ENCODE peak calls at places on chromosomes 16 and 17, in seven cellular contexts. One of them, this sample, is unnamed. For H3K9me3, the result is how much of the 10 kb centered on the place peaks cover.

GRCh38 chr16:53043462-53043861 is 9.2 kb downstream of the CHD9NB start:
- DNase-seq in breast epithelium: no peak
- DNase-seq in cardiac muscle cell: no peak
- DNase-seq in suprapubic skin: no peak
- DNase-seq in pancreas: no peak
- DNase-seq in GM12878: no peak
- DNase-seq in K562: no peak
- DNase-seq in this sample: no peak

GRCh38 chr17:80177986-80178590 is 8.3 kb downstream of the CARD14 start:
- DNase-seq in breast epithelium: no peak
- DNase-seq in cardiac muscle cell: no peak
- DNase-seq in suprapubic skin: no peak
- DNase-seq in pancreas: no peak
- DNase-seq in GM12878: no peak
- DNase-seq in K562: no peak
- DNase-seq in this sample: no peak

GRCh38 chr16:4868573-4868972 is 21.3 kb downstream of the UBN1 start:
- DNase-seq in breast epithelium: no peak
- DNase-seq in cardiac muscle cell: no peak
- DNase-seq in suprapubic skin: no peak
- DNase-seq in pancreas: no peak
- DNase-seq in GM12878: no peak
- DNase-seq in K562: no peak
- DNase-seq in this sample: no peak

GRCh38 chr17:32971171-32971570 is 20.5 kb upstream of the SPACA3 start:
- DNase-seq in breast epithelium: no peak
- DNase-seq in cardiac muscle cell: no peak
- DNase-seq in suprapubic skin: no peak
- DNase-seq in pancreas: peak
- DNase-seq in GM12878: peak
- DNase-seq in K562: peak
- DNase-seq in this sample: no peak

GRCh38 chr17:40793800-40794199 is 6.0 kb downstream of the KRT28 start:
- DNase-seq in breast epithelium: no peak
- DNase-seq in cardiac muscle cell: no peak
- DNase-seq in suprapubic skin: no peak
- DNase-seq in pancreas: no peak
- DNase-seq in GM12878: no peak
- DNase-seq in K562: no peak
- DNase-seq in this sample: no peak

GRCh38 chr16:75477680-75478473 is 13.4 kb upstream of the TMEM170A start:
- DNase-seq in breast epithelium: no peak
- DNase-seq in cardiac muscle cell: no peak
- DNase-seq in suprapubic skin: no peak
- DNase-seq in pancreas: no peak
- DNase-seq in GM12878: no peak
- DNase-seq in K562: no peak
- DNase-seq in this sample: no peak

GRCh38 chr16:30892670-30893069 is 1.2 kb downstream of the BCL7C start:
- DNase-seq in breast epithelium: no peak
- DNase-seq in cardiac muscle cell: no peak
- DNase-seq in suprapubic skin: no peak
- DNase-seq in pancreas: no peak
- DNase-seq in GM12878: no peak
- DNase-seq in K562: no peak
- DNase-seq in this sample: no peak

GRCh38 chr16:5510819-5511370 is 413.3 kb upstream of the EEF2KMT start:
- DNase-seq in breast epithelium: no peak
- DNase-seq in cardiac muscle cell: no peak
- DNase-seq in suprapubic skin: no peak
- DNase-seq in pancreas: no peak
- DNase-seq in GM12878: no peak
- DNase-seq in K562: no peak
- DNase-seq in this sample: no peak

GRCh38 chr17:76276069-76276431 is 10.9 kb downstream of the UBALD2 start:
- DNase-seq in breast epithelium: no peak
- DNase-seq in cardiac muscle cell: no peak
- DNase-seq in suprapubic skin: no peak
- DNase-seq in pancreas: peak
- DNase-seq in GM12878: no peak
- DNase-seq in K562: no peak
- DNase-seq in this sample: no peak

GRCh38 chr16:75086281-75086680 is 30.3 kb downstream of the LDHD start:
- DNase-seq in breast epithelium: no peak
- DNase-seq in cardiac muscle cell: no peak
- DNase-seq in suprapubic skin: no peak
- DNase-seq in pancreas: no peak
- DNase-seq in GM12878: no peak
- DNase-seq in K562: no peak
- DNase-seq in this sample: no peak

GRCh38 chr16:68480084-68480995 is 32.0 kb upstream of the SMPD3 start:
- DNase-seq in breast epithelium: no peak
- DNase-seq in cardiac muscle cell: no peak
- DNase-seq in suprapubic skin: no peak
- DNase-seq in pancreas: no peak
- DNase-seq in GM12878: no peak
- DNase-seq in K562: no peak
- DNase-seq in this sample: no peak

GRCh38 chr17:82837586-82838320 is 2.1 kb downstream of the ZNF750 start:
- DNase-seq in breast epithelium: no peak
- DNase-seq in cardiac muscle cell: no peak
- DNase-seq in suprapubic skin: no peak
- DNase-seq in pancreas: no peak
- DNase-seq in GM12878: no peak
- DNase-seq in K562: no peak
- DNase-seq in this sample: no peak

GRCh38 chr17:56908061-56908542 is 5.7 kb downstream of the TRIM25 start:
- DNase-seq in breast epithelium: no peak
- DNase-seq in cardiac muscle cell: no peak
- DNase-seq in suprapubic skin: no peak
- DNase-seq in pancreas: no peak
- DNase-seq in GM12878: peak
- DNase-seq in K562: no peak
- DNase-seq in this sample: no peak

GRCh38 chr16:60107467-60107866 is 1373.4 kb upstream of the GOT2 start:
- DNase-seq in breast epithelium: no peak
- DNase-seq in cardiac muscle cell: no peak
- DNase-seq in suprapubic skin: no peak
- DNase-seq in pancreas: no peak
- DNase-seq in GM12878: no peak
- DNase-seq in K562: no peak
- DNase-seq in this sample: no peak

GRCh38 chr16:50591800-50592771 is 43.9 kb downstream of the NKD1 start:
- DNase-seq in breast epithelium: peak
- DNase-seq in cardiac muscle cell: peak
- DNase-seq in suprapubic skin: no peak
- DNase-seq in pancreas: peak
- DNase-seq in GM12878: no peak
- DNase-seq in K562: no peak
- DNase-seq in this sample: no peak

GRCh38 chr16:72560617-72561016 is 388.7 kb upstream of the PMFBP1 start:
- DNase-seq in breast epithelium: no peak
- DNase-seq in cardiac muscle cell: peak
- DNase-seq in suprapubic skin: no peak
- DNase-seq in pancreas: no peak
- DNase-seq in GM12878: no peak
- DNase-seq in K562: no peak
- DNase-seq in this sample: no peak

GRCh38 chr17:73924083-73924482 is 279.4 kb upstream of the RPL38 start:
- DNase-seq in breast epithelium: no peak
- DNase-seq in cardiac muscle cell: no peak
- DNase-seq in suprapubic skin: no peak
- DNase-seq in pancreas: no peak
- DNase-seq in GM12878: no peak
- DNase-seq in K562: no peak
- DNase-seq in this sample: no peak
- H3K9me3 ChIP-seq in breast epithelium: under half
- H3K9me3 ChIP-seq in cardiac muscle cell: under half
- H3K9me3 ChIP-seq in suprapubic skin: under half
- H3K9me3 ChIP-seq in pancreas: under half
- H3K9me3 ChIP-seq in GM12878: under half
- H3K9me3 ChIP-seq in K562: under half
- H3K9me3 ChIP-seq in this sample: under half

GRCh38 chr17:50147841-50148225 is 2.6 kb downstream of the PPP1R9B start:
- DNase-seq in breast epithelium: no peak
- DNase-seq in cardiac muscle cell: no peak
- DNase-seq in suprapubic skin: no peak
- DNase-seq in pancreas: peak
- DNase-seq in GM12878: no peak
- DNase-seq in K562: no peak
- DNase-seq in this sample: no peak

GRCh38 chr17:50149425-50150353 is 788 bp downstream of the PPP1R9B start:
- DNase-seq in breast epithelium: no peak
- DNase-seq in cardiac muscle cell: peak
- DNase-seq in suprapubic skin: no peak
- DNase-seq in pancreas: peak
- DNase-seq in GM12878: no peak
- DNase-seq in K562: peak
- DNase-seq in this sample: peak

GRCh38 chr17:50149099-50149424 is 1.4 kb downstream of the PPP1R9B start:
- DNase-seq in breast epithelium: no peak
- DNase-seq in cardiac muscle cell: no peak
- DNase-seq in suprapubic skin: no peak
- DNase-seq in pancreas: no peak
- DNase-seq in GM12878: no peak
- DNase-seq in K562: no peak
- DNase-seq in this sample: no peak

GRCh38 chr17:50146927-50147640 is 3.4 kb downstream of the PPP1R9B start:
- DNase-seq in breast epithelium: no peak
- DNase-seq in cardiac muscle cell: no peak
- DNase-seq in suprapubic skin: no peak
- DNase-seq in pancreas: no peak
- DNase-seq in GM12878: no peak
- DNase-seq in K562: no peak
- DNase-seq in this sample: no peak

GRCh38 chr17:50148226-50149098 is 2.0 kb downstream of the PPP1R9B start:
- DNase-seq in breast epithelium: peak
- DNase-seq in cardiac muscle cell: no peak
- DNase-seq in suprapubic skin: no peak
- DNase-seq in pancreas: peak
- DNase-seq in GM12878: peak
- DNase-seq in K562: peak
- DNase-seq in this sample: peak
- TF ChIP-seq CTCF in breast epithelium: peak
- TF ChIP-seq CTCF in cardiac muscle cell: peak
- TF ChIP-seq CTCF in suprapubic skin: no peak
- TF ChIP-seq CTCF in pancreas: no peak
- TF ChIP-seq CTCF in GM12878: no peak
- TF ChIP-seq CTCF in K562: no peak
- TF ChIP-seq CTCF in this sample: no peak

GRCh38 chr16:34802848-34803599 is 1343.6 kb downstream of the TP53TG3F start:
- DNase-seq in breast epithelium: no peak
- DNase-seq in cardiac muscle cell: no peak
- DNase-seq in suprapubic skin: no peak
- DNase-seq in pancreas: no peak
- DNase-seq in GM12878: no peak
- DNase-seq in K562: no peak
- DNase-seq in this sample: no peak

GRCh38 chr16:34802396-34802795 is 1343.0 kb downstream of the TP53TG3F start:
- DNase-seq in breast epithelium: no peak
- DNase-seq in cardiac muscle cell: no peak
- DNase-seq in suprapubic skin: no peak
- DNase-seq in pancreas: no peak
- DNase-seq in GM12878: no peak
- DNase-seq in K562: no peak
- DNase-seq in this sample: no peak

GRCh38 chr16:34803683-34804416 is 1344.4 kb downstream of the TP53TG3F start:
- DNase-seq in breast epithelium: no peak
- DNase-seq in cardiac muscle cell: no peak
- DNase-seq in suprapubic skin: peak
- DNase-seq in pancreas: no peak
- DNase-seq in GM12878: no peak
- DNase-seq in K562: no peak
- DNase-seq in this sample: no peak

DNA sequence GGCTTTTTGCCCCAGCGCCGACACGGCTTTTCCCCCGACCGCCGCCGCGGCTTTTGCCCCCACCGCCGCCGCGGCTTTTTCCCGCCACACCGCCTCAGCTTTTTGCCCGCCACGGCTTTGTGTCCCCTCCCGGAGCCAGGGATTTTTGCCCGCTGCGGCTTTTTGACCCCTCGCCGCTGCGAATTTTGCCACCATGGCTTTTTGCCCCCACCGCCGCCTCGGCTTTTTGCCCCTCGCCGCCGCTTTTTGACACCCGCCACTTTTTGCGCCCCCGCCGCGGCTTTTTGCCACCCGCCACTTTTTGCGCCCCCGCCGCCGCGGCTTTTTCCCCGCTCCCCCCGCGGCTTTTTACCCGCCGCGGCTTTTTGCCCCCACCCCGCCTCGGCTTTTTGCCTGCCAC is 1342.5 kb downstream of the TP53TG3F start:
- DNase-seq in breast epithelium: peak
- DNase-seq in cardiac muscle cell: no peak
- DNase-seq in suprapubic skin: no peak
- DNase-seq in pancreas: no peak
- DNase-seq in GM12878: no peak
- DNase-seq in K562: no peak
- DNase-seq in this sample: no peak
- H3K9me3 ChIP-seq in breast epithelium: under half
- H3K9me3 ChIP-seq in cardiac muscle cell: under half
- H3K9me3 ChIP-seq in suprapubic skin: under half
- H3K9me3 ChIP-seq in pancreas: under half
- H3K9me3 ChIP-seq in GM12878: under half
- H3K9me3 ChIP-seq in K562: under half
- H3K9me3 ChIP-seq in this sample: under half

DNA sequence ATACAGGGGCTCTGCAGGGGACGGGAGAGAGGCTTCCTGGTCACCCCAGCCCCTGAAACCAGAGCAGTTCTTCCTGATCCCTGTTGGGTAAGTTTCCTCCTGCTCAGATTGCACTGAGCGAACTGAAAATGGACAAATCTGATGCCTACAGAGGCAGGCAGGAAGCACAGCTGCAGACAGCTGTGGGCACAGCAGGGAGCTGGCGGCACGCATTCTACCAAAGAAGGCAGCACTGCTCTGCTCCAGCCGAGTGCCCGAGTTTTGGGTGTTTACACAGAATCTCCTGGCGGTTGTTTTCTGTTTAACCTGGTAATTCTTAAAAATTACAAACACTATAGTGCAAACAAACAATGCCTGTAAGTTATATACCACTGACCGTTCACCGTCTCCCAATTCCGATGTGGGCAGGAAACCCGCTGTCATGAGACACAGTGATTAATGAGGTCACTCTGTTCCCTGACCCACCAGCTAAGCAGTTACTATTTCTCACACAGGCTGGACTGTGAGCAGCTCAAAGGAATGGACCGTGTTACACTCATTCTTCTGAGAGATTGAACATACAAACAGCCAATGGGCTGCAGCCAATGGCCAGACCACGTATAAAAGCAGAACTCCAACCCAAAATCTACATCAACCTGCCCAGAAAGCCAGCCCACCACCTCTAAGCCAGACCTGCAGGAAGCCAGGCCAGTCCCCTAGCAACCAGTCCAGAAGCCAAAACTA is 25.5 kb downstream of the NSMCE1 start:
- DNase-seq in breast epithelium: no peak
- DNase-seq in cardiac muscle cell: peak
- DNase-seq in suprapubic skin: no peak
- DNase-seq in pancreas: no peak
- DNase-seq in GM12878: peak
- DNase-seq in K562: no peak
- DNase-seq in this sample: peak
- TF ChIP-seq CTCF in breast epithelium: no peak
- TF ChIP-seq CTCF in cardiac muscle cell: peak
- TF ChIP-seq CTCF in suprapubic skin: no peak
- TF ChIP-seq CTCF in pancreas: no peak
- TF ChIP-seq CTCF in GM12878: no peak
- TF ChIP-seq CTCF in K562: no peak
- TF ChIP-seq CTCF in this sample: no peak

GRCh38 chr17:21680366-21680765 is 12.0 kb upstream of the KCNJ18 start:
- DNase-seq in breast epithelium: peak
- DNase-seq in cardiac muscle cell: no peak
- DNase-seq in suprapubic skin: peak
- DNase-seq in pancreas: no peak
- DNase-seq in GM12878: no peak
- DNase-seq in K562: no peak
- DNase-seq in this sample: no peak
- H3K9me3 ChIP-seq in breast epithelium: under half
- H3K9me3 ChIP-seq in cardiac muscle cell: under half
- H3K9me3 ChIP-seq in suprapubic skin: under half
- H3K9me3 ChIP-seq in pancreas: under half
- H3K9me3 ChIP-seq in GM12878: under half
- H3K9me3 ChIP-seq in K562: under half
- H3K9me3 ChIP-seq in this sample: under half